ENCODE peak calls at places on chromosomes 13 and 19, in five cellular contexts. Q, Z, O, B and F are unnamed samples.

GRCh38 chr13:30618186-30618937 is 642 bp downstream of the USPL1 start:
- DNase-seq in Q (peak; percentile 51), Z (no peak), O (no peak), B (peak; percentile 4), F (no peak)

GRCh38 chr13:77415253-77416127 is 88.6 kb upstream of the MYCBP2 start:
- DNase-seq in Q (no peak), Z (no peak), O (no peak), B (no peak), F (no peak)

GRCh38 chr19:32404213-32404938 is 1.2 kb upstream of the DPY19L3 start:
- DNase-seq in Q (no peak), Z (peak; percentile 31), O (peak; percentile 43), B (no peak), F (no peak)

GRCh38 chr19:1239796-1240737 is 1.5 kb upstream of the ATP5F1D start:
- DNase-seq in Q (peak; percentile 87), Z (peak; percentile 88), O (peak; percentile 95), B (peak; percentile 90), F (no peak)

GRCh38 chr19:45758921-45759320 is 10.1 kb downstream of the SIX5 start:
- DNase-seq in Q (no peak), Z (no peak), O (no peak), B (no peak), F (no peak)

GRCh38 chr19:41589371-41589770 is 13.4 kb downstream of the CEACAM21 start:
- DNase-seq in Q (no peak), Z (no peak), O (no peak), B (no peak), F (no peak)

GRCh38 chr19:11580665-11581418 is 3.4 kb upstream of the ACP5 start:
- DNase-seq in Q (no peak), Z (no peak), O (no peak), B (no peak), F (no peak)

GRCh38 chr13:22517544-22517943 is 663.2 kb upstream of the SGCG start:
- DNase-seq in Q (peak; percentile 34), Z (no peak), O (no peak), B (no peak), F (no peak)

GRCh38 chr19:1942078-1942933 is 1.3 kb downstream of the CSNK1G2 start:
- DNase-seq in Q (peak; percentile 85), Z (peak; percentile 73), O (peak; percentile 86), B (peak; percentile 51), F (no peak)

GRCh38 chr13:73465629-73465974 is 406.8 kb downstream of the KLF5 start:
- DNase-seq in Q (no peak), Z (peak; percentile 45), O (peak; percentile 55), B (no peak), F (no peak)

GRCh38 chr13:99393791-99394735 is 86.9 kb upstream of the GPR183 start:
- DNase-seq in Q (no peak), Z (no peak), O (no peak), B (no peak), F (no peak)

GRCh38 chr19:7917292-7918061 is 2.7 kb upstream of the SNAPC2 start:
- DNase-seq in Q (no peak), Z (peak; percentile 56), O (no peak), B (peak; percentile 43), F (peak; percentile 87)

GRCh38 chr19:50932018-50932689 is 20.7 kb downstream of the KLK5 start:
- DNase-seq in Q (no peak), Z (no peak), O (no peak), B (no peak), F (no peak)

GRCh38 chr19:50933640-50934039 is 19.2 kb downstream of the KLK5 start:
- DNase-seq in Q (no peak), Z (peak; percentile 45), O (peak; percentile 51), B (no peak), F (no peak)

GRCh38 chr19:50931023-50931422 is 19.8 kb upstream of the KLK4 start:
- DNase-seq in Q (no peak), Z (no peak), O (no peak), B (no peak), F (no peak)

GRCh38 chr19:50928841-50929240 is 17.6 kb upstream of the KLK4 start:
- DNase-seq in Q (no peak), Z (no peak), O (no peak), B (no peak), F (no peak)

GRCh38 chr19:50932690-50933083 is 20.2 kb downstream of the KLK5 start:
- DNase-seq in Q (no peak), Z (no peak), O (no peak), B (no peak), F (no peak)
- TF ChIP-seq CTCF in Q (no peak), Z (no peak), O (no peak), B (no peak), F (no peak)

DNA sequence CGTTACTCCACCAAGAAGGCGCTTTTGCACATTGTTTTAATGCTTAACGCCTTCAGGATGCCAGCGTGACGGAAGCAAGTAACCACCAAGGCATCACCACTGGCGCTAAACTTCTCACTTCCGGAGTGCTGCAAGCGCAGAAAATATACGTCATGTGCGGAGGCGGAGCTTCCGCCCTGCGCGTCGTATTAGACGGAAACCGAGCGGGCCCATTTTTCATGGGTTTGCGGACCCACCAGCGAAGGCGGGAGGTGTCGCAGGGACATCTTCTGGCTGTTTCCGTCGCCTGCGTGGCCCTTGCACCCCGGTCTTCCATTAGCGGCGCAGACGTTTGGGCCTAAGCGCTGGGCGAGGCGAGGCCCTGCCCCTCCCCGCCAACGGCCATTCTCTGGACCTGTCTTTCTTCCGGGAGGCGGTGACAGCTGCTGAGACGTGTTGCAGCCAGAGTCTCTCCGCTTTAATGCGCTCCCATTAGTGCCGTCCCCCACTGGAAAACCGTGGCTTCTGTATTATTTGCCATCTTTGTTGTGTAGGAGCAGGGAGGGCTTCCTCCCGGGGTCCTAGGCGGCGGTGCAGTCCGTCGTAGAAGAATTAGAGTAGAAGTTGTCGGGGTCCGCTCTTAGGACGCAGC is at the start of gene ERCC5:
- DNase-seq in Q (peak; percentile 94), Z (peak; percentile 97), O (peak; percentile 95), B (peak; percentile 93), F (peak; percentile 94)
- TF ChIP-seq CTCF in Q (no peak), Z (no peak), O (peak; percentile 24), B (peak; percentile 12), F (no peak)

DNA sequence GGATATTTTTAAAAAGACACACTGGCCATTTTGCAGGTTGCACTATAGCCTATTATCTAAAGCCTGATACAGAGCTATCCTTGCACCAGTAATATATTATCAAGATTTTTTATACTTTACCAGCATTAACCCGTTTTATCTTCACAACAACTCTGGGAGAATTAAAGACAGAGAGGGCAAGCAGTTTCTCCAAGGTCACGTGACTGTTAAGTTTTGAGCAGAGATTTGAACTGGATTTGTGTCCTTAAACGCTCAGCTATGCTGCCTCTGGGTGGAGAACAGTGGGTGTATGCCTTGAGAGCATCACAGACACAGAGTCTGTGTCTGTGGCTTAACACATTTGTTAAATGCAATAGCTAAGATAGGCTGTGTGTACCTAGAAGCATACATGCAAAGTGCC is 147.2 kb downstream of the MYO16 start:
- DNase-seq in Q (no peak), Z (no peak), O (no peak), B (no peak), F (no peak)
- TF ChIP-seq CTCF in Q (no peak), Z (no peak), O (no peak), B (no peak), F (no peak)

GRCh38 chr19:18155095-18156087 is 2.4 kb downstream of the PIK3R2 start:
- DNase-seq in Q (no peak), Z (no peak), O (no peak), B (no peak), F (peak; percentile 89)

GRCh38 chr19:18156841-18157464 is 4.0 kb downstream of the PIK3R2 start:
- DNase-seq in Q (peak; percentile 90), Z (peak; percentile 88), O (peak; percentile 98), B (no peak), F (peak; percentile 96)

GRCh38 chr19:18156268-18156667 is 3.3 kb downstream of the PIK3R2 start:
- DNase-seq in Q (no peak), Z (no peak), O (no peak), B (no peak), F (no peak)

GRCh38 chr19:18158471-18158870 is 5.5 kb downstream of the PIK3R2 start:
- DNase-seq in Q (no peak), Z (no peak), O (no peak), B (no peak), F (no peak)

GRCh38 chr19:18157465-18158063 is 4.6 kb downstream of the PIK3R2 start:
- DNase-seq in Q (no peak), Z (no peak), O (no peak), B (no peak), F (no peak)
- TF ChIP-seq CTCF in Q (no peak), Z (no peak), O (no peak), B (no peak), F (no peak)